ENCODE peak calls at places on chromosomes 4 and X, in six cellular contexts. P is Ammon's horn, Z is M059J, D is astrocyte of the hippocampus, R is occipital lobe, E is IMR-90. N is an unnamed sample.

GRCh38 chrX:65406532-65406931 is 128.1 kb downstream of the LAS1L start:
- DNase-seq in P (no peak), Z (no peak), R (no peak), D (peak; percentile 2), E (no peak), N (no peak)

GRCh38 chr4:113270520-113271319 is 221.3 kb downstream of the ANK2 start:
- DNase-seq in P (no peak), E (no peak), R (no peak), D (no peak), Z (no peak), N (no peak)

GRCh38 chrX:103538728-103539127 is 19.4 kb upstream of the RAB40A start:
- DNase-seq in P (no peak), R (no peak), D (peak; percentile 13), E (peak; percentile 21), Z (peak; percentile 29), N (no peak)

GRCh38 chrX:48972214-48973164 is 845 bp upstream of the KCND1 start:
- DNase-seq in P (peak; percentile 15), R (no peak), D (peak; percentile 59), E (peak; percentile 41), Z (peak; percentile 65), N (no peak)

GRCh38 chrX:48492293-48492910 is 16.4 kb upstream of the PORCN start:
- DNase-seq in E (peak; percentile 35), R (no peak), D (no peak), P (no peak), Z (peak; percentile 46), N (no peak)

GRCh38 chr4:117378942-117379341 is 293.6 kb upstream of the TRAM1L1 start:
- DNase-seq in R (no peak), Z (no peak), D (no peak), E (no peak), P (no peak), N (no peak)

GRCh38 chrX:28549839-28550238 is 37.4 kb upstream of the IL1RAPL1 start:
- DNase-seq in Z (peak; percentile 22), R (no peak), E (no peak), P (no peak), D (no peak), N (no peak)

GRCh38 chr4:1563768-1564485 is 120.2 kb downstream of the FAM53A start:
- DNase-seq in D (no peak), R (no peak), E (no peak), Z (no peak), P (no peak), N (peak; percentile 9)

GRCh38 chrX:154353172-154353843 is 21.1 kb downstream of the FLNA start:
- DNase-seq in D (no peak), E (no peak), Z (no peak), P (no peak), R (no peak), N (no peak)